ENCODE peak calls at places on chromosomes 5 and 9, in four cellular contexts. Y, T, E and X are unnamed samples.

GRCh38 chr9:132350861-132351315 is 3.9 kb downstream of the SETX start:
- DNase-seq in Y (no peak), T (peak), E (peak), X (no peak)

GRCh38 chr5:150152636-150153462 is 2.8 kb downstream of the PDGFRB start:
- DNase-seq in T (no peak), E (peak), Y (peak), X (no peak)

GRCh38 chr9:83266618-83267543 is 203.9 kb upstream of the RASEF start:
- DNase-seq in Y (no peak), E (peak), T (no peak), X (peak)

GRCh38 chr5:119328753-119329602 is 26.8 kb upstream of the TNFAIP8 start:
- DNase-seq in T (peak), Y (peak), E (peak), X (no peak)

GRCh38 chr9:110143969-110144545 is 63.9 kb downstream of the C9orf152 start:
- DNase-seq in E (no peak), Y (no peak), T (no peak), X (no peak)

GRCh38 chr9:117494401-117495130 is 79.7 kb upstream of the ASTN2 start:
- DNase-seq in Y (no peak), E (peak), T (no peak), X (no peak)

GRCh38 chr5:65262094-65262493 is 219.6 kb downstream of the ADAMTS6 start:
- DNase-seq in T (no peak), Y (peak), E (peak), X (no peak)

GRCh38 chr5:96048763-96049162 is 87.1 kb upstream of the ELL2 start:
- DNase-seq in E (peak), Y (no peak), T (no peak), X (no peak)

GRCh38 chr9:1042466-1042865 is 7.7 kb upstream of the DMRT2 start:
- DNase-seq in T (no peak), Y (no peak), E (no peak), X (peak)

GRCh38 chr5:78647838-78648358 is 674 bp downstream of the LHFPL2 start:
- DNase-seq in E (peak), T (no peak), Y (peak), X (peak)

GRCh38 chr9:81871695-81872094 is 56.5 kb upstream of the SPATA31D4 start:
- DNase-seq in Y (peak), T (no peak), E (peak), X (peak)

GRCh38 chr5:151627650-151628049 is 36.5 kb upstream of the FAT2 start:
- DNase-seq in T (no peak), Y (no peak), E (no peak), X (peak)

GRCh38 chr5:58787982-58788381 is 205.1 kb downstream of the RAB3C start:
- DNase-seq in T (no peak), Y (no peak), E (no peak), X (no peak)

GRCh38 chr5:14528115-14528514 is 53.5 kb upstream of the OTULINL start:
- DNase-seq in E (no peak), Y (no peak), T (no peak), X (no peak)

GRCh38 chr5:159448-160172 is 31.7 kb upstream of the LRRC14B start:
- DNase-seq in E (peak), T (no peak), Y (peak), X (no peak)

GRCh38 chr9:86282979-86283535 is 719 bp upstream of the ISCA1 start:
- DNase-seq in E (peak), T (no peak), Y (no peak), X (peak)

GRCh38 chr5:108925073-108925472 is 177.4 kb downstream of the FER start:
- DNase-seq in E (no peak), T (no peak), Y (no peak), X (no peak)

GRCh38 chr9:6785682-6786081 is 27.9 kb downstream of the KDM4C start:
- DNase-seq in E (no peak), T (no peak), Y (no peak), X (no peak)

GRCh38 chr9:15231788-15232635 is 75.0 kb downstream of the TTC39B start:
- DNase-seq in Y (no peak), T (no peak), E (peak), X (peak)

GRCh38 chr9:114919611-114920010 is 10.8 kb downstream of the TNFSF8 start:
- DNase-seq in T (no peak), Y (no peak), E (peak), X (no peak)

GRCh38 chr5:108642170-108642906 is 105.4 kb upstream of the FER start:
- DNase-seq in T (peak), E (peak), Y (peak), X (peak)

GRCh38 chr5:147791181-147791580 is 8.7 kb upstream of the JAKMIP2 start:
- DNase-seq in T (no peak), E (no peak), Y (no peak), X (no peak)

GRCh38 chr5:123450641-123451421 is 27.6 kb upstream of the CEP120 start:
- DNase-seq in T (no peak), Y (no peak), E (peak), X (peak)

GRCh38 chr9:114804504-114804903 is 1.3 kb downstream of the TNFSF15 start:
- DNase-seq in T (no peak), Y (peak), E (peak), X (peak)

GRCh38 chr5:143573568-143574170 is 170.2 kb upstream of the NR3C1 start:
- DNase-seq in T (no peak), E (no peak), Y (no peak), X (no peak)

GRCh38 chr9:113594484-113595299 is 131.2 kb downstream of the RGS3 start:
- DNase-seq in E (no peak), Y (no peak), T (no peak), X (no peak)

DNA sequence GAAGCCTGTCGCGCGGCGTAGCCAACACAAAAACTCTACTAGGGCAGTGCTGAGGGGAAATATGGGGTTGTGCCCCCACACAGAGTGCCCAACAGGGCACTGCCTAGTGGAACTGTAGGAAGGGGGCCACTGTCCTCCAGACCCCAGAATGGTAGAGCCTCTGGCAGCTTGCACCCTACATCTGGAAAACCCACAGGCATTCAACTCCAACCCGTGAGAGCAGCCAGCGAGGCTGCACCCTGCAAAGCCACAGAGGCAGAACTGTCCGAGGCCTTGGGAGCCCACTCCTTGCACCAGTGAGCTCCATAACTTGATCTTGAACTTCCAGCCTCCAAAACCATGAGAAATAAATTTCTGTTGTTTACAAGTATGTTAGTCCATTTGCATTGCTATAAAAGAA is 27.7 kb downstream of the GRAMD2B start:
- DNase-seq in Y (no peak), E (no peak), T (no peak), X (no peak)
- H3K4me3 ChIP-seq in Y (no peak), E (no peak), T (no peak), X (no peak)

GRCh38 chr9:3477236-3477834 is 48.5 kb downstream of the RFX3 start:
- DNase-seq in T (no peak), Y (no peak), E (no peak), X (no peak)

GRCh38 chr9:3478549-3478953 is 47.2 kb downstream of the RFX3 start:
- DNase-seq in T (no peak), E (no peak), Y (peak), X (peak)

GRCh38 chr9:3473402-3473801 is 52.4 kb downstream of the RFX3 start:
- DNase-seq in T (no peak), Y (no peak), E (no peak), X (no peak)

GRCh38 chr9:3474821-3475220 is 51.0 kb downstream of the RFX3 start:
- DNase-seq in Y (no peak), E (no peak), T (no peak), X (no peak)

DNA sequence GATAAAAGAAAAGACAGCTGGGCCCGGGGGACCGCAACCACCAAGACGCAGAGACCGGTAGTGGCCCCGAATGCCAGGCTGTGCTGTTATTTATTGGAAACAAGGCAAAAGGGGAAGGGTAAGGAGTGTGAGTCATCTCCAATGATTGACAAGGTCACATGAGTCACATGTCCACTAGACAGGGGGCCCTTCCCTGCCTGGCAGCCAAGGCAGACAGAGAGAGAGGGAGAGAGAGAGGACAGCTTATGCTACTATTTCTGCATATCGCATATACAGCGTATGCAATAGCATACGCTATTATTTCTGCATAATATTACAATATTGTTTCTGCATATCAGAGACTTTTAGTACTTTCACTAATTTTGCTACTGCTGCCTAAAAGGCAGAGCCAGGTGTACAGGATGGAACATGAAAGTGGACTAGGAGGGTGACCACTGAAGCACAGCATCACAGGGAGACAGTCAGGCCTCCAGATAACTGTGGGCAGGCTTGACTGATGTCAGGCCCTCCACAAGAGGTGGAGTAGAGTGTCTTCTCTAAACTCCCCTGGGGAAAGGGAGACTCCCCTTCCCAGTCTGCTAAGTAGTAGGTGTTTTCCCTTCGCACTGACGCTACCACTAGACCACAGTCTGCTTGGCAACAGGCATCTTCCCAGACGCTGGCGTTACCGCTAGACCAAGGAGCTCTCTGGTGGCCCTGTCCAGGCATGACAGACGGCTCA is 50.3 kb downstream of the RFX3 start:
- DNase-seq in T (no peak), E (no peak), Y (no peak), X (no peak)
- H3K4me3 ChIP-seq in T (no peak), E (no peak), Y (no peak), X (no peak)

GRCh38 chr5:132427285-132428146 is 58.0 kb downstream of the SLC22A5 start:
- DNase-seq in E (no peak), Y (no peak), T (peak), X (no peak)

GRCh38 chr5:132424167-132424935 is 54.8 kb downstream of the SLC22A5 start:
- DNase-seq in Y (no peak), E (no peak), T (no peak), X (no peak)

GRCh38 chr5:132426525-132427138 is 57.1 kb downstream of the SLC22A5 start:
- DNase-seq in Y (peak), E (peak), T (no peak), X (peak)

GRCh38 chr5:132425009-132425937 is 55.8 kb downstream of the SLC22A5 start:
- DNase-seq in E (peak), Y (peak), T (peak), X (peak)

DNA sequence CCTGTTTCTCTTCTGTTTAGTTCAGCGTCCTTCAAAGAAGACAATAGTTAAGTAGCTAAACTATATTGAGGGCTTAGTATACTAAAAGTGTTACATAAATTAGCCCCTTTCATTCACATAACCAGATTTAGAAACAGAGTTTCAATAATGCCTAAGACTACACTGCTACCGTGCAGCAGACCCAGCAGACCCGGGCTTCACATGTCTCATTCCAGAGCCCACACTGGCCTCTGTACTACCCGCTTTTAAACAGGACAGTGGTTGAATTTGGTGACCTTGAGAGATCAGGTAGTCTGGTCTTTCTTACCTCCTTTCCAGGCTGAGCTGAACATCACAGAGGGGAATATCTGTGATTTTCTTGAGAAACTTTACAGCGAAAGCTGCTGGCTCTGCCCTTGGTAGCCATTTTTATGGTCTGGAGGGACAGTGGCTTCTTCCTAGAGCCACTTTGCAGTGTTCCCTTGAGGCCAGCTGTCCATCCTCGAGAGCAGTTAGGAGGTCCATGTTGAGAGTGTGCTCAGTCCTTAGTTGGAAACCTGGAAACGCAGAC is 56.5 kb downstream of the SLC22A5 start:
- DNase-seq in Y (no peak), E (no peak), T (no peak), X (no peak)
- H3K4me3 ChIP-seq in Y (no peak), E (no peak), T (peak), X (no peak)

DNA sequence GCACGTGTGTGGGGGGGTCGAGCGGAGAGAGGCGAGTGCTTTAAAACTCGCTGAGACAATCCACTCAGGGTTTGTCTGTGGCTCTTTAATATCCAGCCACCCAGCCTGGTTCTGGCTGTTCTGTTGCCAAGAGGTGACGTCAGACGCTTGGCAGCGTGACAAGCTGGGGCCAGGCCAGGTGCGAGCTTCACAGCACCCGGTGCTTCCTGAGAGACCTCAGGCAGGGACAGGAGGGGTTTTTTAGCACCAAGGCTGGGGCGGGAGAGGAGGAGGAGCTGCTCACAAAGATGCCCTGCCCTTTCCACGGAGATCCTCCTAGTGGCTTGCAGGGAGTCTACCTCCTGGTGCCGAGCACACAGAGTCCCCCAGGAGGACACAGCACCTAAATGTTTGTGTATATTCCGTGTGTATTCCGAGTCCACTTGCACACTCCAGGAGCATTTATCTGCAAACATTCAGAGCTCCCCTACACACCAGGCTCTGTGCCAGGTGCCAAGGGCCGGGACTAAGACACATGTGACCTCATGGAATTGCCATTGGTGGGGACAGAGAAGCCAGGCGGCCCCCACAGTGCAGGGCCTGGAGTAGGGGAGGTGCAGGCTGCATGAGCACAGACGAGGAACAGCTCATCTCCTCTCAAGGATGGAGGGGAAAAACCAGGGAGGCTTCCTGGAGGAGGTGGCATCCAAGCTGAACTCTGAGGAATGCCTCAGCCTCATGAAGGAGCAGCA is 194.7 kb downstream of the OLFM1 start:
- DNase-seq in Y (no peak), T (peak), E (peak), X (peak)
- H3K4me3 ChIP-seq in Y (no peak), T (no peak), E (no peak), X (no peak)

DNA sequence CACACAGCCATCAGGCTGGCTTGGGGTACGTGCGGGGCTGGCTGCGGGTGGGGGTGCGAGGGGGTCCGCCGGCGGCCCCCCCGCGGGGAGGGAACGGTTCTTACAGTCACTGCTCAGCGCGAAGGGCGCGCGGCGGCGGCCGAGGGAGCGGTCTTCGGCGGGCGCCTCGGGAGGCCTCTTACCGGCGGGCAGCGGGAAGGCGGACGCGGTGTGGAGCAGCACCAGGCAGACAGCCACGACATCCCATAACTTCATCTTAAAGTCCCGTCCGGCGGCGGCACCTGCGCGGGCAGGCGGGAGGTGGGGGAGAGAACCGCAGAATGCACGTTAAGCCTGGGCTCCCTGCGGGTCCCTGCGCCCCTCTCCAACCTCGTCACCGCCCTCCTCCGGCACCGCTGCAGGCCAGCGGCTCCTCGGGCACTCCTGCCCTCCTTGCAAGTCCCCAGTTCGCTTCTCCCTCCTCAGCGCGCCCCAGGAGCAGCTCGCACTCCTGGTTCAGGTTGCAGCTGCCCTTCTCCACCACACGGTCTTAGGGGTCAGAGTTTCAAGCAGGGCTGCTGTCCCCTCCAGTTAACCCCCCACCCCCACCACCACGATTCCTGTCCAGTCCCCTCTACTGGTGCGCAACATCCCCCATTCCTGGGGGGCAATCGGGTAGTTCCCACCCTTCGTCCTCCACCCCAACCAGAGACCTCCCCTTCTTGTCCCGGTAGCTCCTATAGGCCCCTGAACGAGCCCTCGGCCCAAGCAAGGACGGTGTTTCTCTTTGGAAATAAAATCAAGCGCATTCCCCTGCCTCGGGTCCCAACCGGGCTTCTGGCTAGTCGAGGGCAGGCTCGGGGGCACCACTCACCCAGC is 5.1 kb downstream of the GDNF start:
- DNase-seq in T (no peak), Y (no peak), E (no peak), X (no peak)
- H3K4me3 ChIP-seq in T (no peak), Y (no peak), E (peak), X (no peak)